ENCODE peak calls at places on chromosome 12, in seven cellular contexts. O is uterus, H is HepG2, C is A549, Z is heart left ventricle, L is tibial nerve, Q is H1. I is an unnamed sample.

GRCh38 chr12:116202433-116202832 is 75.1 kb downstream of the MED13L start:
- DNase-seq in O (no peak), H (no peak), C (no peak), Z (no peak), L (no peak), Q (no peak), I (no peak)

GRCh38 chr12:122749569-122750332 is 2.9 kb upstream of the DENR start:
- DNase-seq in O (no peak), H (no peak), C (peak; percentile 64), Z (no peak), L (no peak), Q (no peak), I (peak; percentile 11)

GRCh38 chr12:109588461-109589239 is 15.1 kb downstream of the MVK start:
- DNase-seq in O (no peak), H (peak; percentile 54), C (no peak), Z (no peak), L (no peak), Q (no peak), I (no peak)

GRCh38 chr12:47207005-47207717 is 127.4 kb upstream of the AMIGO2 start:
- DNase-seq in O (no peak), H (no peak), C (no peak), Z (peak; percentile 45), L (no peak), Q (peak; percentile 40), I (peak; percentile 92)

GRCh38 chr12:27754795-27755194 is 25.2 kb upstream of the KLHL42 start:
- DNase-seq in O (no peak), H (no peak), C (no peak), Z (no peak), L (no peak), Q (no peak), I (no peak)

GRCh38 chr12:131494141-131494733 is 216.7 kb upstream of the SFSWAP start:
- DNase-seq in O (no peak), H (no peak), C (no peak), Z (no peak), L (no peak), Q (no peak), I (no peak)

GRCh38 chr12:102603021-102603420 is 122.7 kb upstream of the IGF1 start:
- DNase-seq in O (no peak), H (no peak), C (no peak), Z (no peak), L (no peak), Q (no peak), I (no peak)

GRCh38 chr12:46108721-46109120 is 118.3 kb upstream of the SCAF11 start:
- DNase-seq in O (no peak), H (no peak), C (no peak), Z (no peak), L (no peak), Q (no peak), I (no peak)

GRCh38 chr12:10851243-10851858 is 2.1 kb upstream of the PRR4 start:
- DNase-seq in O (no peak), H (no peak), C (no peak), Z (no peak), L (no peak), Q (no peak), I (no peak)

GRCh38 chr12:49555631-49556390 is 12.1 kb downstream of the MCRS1 start:
- DNase-seq in O (no peak), H (no peak), C (no peak), Z (no peak), L (no peak), Q (no peak), I (no peak)

GRCh38 chr12:28440209-28440608 is 250.0 kb downstream of the CCDC91 start:
- DNase-seq in O (no peak), H (no peak), C (no peak), Z (no peak), L (no peak), Q (no peak), I (no peak)

GRCh38 chr12:93205361-93205760 is 172.4 kb upstream of the NUDT4 start:
- DNase-seq in O (no peak), H (no peak), C (no peak), Z (no peak), L (no peak), Q (no peak), I (no peak)

GRCh38 chr12:115468087-115468510 is 784.1 kb upstream of the TBX3 start:
- DNase-seq in O (no peak), H (peak; percentile 88), C (peak; percentile 15), Z (no peak), L (no peak), Q (no peak), I (no peak)

GRCh38 chr12:107912421-107913004 is 138.0 kb downstream of the ASCL4 start:
- DNase-seq in O (no peak), H (no peak), C (peak; percentile 55), Z (peak; percentile 71), L (peak; percentile 18), Q (peak; percentile 98), I (peak; percentile 64)

GRCh38 chr12:86623267-86623666 is 367.1 kb upstream of the MGAT4C start:
- DNase-seq in O (no peak), H (no peak), C (no peak), Z (no peak), L (no peak), Q (no peak), I (no peak)

GRCh38 chr12:86621957-86622356 is 365.8 kb upstream of the MGAT4C start:
- DNase-seq in O (no peak), H (no peak), C (no peak), Z (no peak), L (no peak), Q (no peak), I (no peak)

DNA sequence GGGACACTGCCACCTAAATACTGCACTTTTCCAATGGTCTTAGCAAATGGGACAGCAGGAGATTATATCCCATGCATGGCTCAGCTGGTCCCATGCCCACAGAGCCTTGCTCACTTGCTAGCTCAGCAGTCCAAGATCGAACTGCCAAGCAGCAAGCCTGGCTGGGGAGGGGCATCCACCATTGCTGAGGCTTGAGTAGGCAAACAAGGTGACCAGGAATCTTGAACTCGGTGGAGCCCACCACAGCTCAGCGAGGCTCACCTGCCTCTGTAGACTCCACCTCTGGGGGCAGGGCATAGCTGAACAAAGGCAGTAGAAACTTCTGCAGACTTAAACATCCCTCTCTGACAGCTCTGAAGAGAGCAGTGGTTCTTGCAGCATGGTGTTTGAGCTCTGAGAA is 370.8 kb upstream of the MGAT4C start:
- DNase-seq in O (no peak), H (no peak), C (no peak), Z (no peak), L (no peak), Q (no peak), I (no peak)
- TF ChIP-seq POLR2A in O (no peak), H (no peak), C (no peak), Z (no peak), L (no peak), Q (no peak), I (no peak)

GRCh38 chr12:26126340-26127284 is 1.8 kb upstream of the BHLHE41 start:
- DNase-seq in O (peak; percentile 79), H (peak; percentile 28), C (peak; percentile 78), Z (peak; percentile 94), L (peak; percentile 71), Q (peak; percentile 85), I (peak; percentile 42)
- TF ChIP-seq POLR2A in O (peak; percentile 22), H (no peak), C (no peak), Z (no peak), L (peak; percentile 40), Q (no peak), I (no peak)

DNA sequence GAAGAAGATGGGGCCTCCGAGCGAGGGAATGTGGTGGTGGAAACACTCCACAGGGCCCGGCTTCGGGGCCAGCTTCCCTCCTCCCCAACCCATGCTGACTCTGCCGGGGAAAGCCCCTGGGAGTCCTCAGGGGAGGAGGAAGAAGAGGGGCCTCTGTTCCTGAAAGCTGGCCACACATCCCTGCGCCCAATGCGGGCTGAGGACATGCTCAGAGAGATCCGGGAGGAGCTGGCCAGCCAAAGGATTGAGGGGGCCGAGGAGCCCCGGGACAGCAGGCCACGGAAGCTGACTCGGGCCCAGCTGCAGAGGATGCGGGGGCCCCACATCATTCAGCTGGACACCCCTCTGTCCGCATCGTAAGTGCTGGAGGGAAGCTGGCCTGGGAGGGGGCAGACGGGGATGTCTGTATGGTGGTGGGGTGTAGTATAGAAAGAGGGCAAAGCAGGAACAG is 14.3 kb downstream of the TNFRSF1A start:
- DNase-seq in O (peak; percentile 45), H (no peak), C (no peak), Z (no peak), L (no peak), Q (no peak), I (no peak)
- TF ChIP-seq POLR2A in O (no peak), H (no peak), C (no peak), Z (no peak), L (no peak), Q (no peak), I (no peak)

DNA sequence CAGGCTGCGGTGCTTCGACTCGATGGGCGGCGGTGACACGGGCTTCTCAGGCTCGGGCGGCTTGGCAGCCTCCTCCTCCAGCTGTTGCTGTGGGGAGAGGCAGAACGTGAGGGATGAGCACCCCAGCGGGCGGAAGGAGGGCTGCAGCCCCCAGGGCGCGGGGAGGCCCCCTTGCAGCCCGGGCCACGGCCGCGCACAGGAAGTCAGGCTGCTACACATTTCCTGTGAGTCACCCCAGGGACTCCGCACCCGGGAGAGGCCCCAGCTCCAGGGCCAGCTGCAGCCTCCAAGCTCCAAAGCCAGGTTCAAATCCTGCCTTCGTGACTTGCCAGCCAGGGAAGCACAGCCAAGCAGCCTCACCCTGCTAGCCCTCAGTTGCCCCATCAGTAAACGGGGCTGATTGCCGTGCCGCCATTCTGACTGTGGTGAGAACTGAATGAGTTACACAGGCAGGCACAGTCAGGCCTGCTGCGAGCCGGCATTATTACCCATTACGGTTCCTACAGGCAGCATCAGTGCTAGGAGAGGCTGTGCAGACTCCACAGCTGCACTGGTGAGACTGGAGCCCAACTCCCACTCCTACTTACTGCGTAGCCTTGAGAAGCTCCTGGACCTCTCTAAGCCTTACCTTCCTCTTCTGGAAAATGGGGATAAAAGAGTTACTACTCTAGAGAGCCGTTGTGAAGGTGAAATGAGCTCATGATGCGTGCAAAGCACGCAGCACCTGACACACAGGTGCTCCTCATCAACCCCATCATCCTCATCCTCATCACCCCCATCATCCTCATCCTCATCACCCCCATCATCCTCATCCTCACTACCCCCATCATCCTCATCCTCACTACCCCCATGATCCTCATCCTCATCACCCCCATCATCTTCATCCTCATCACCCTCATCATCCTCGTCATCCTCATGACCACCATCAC is 100.9 kb downstream of the NCOR2 start:
- DNase-seq in O (no peak), H (no peak), C (no peak), Z (peak; percentile 84), L (no peak), Q (no peak), I (peak; percentile 23)
- TF ChIP-seq POLR2A in O (no peak), H (no peak), C (no peak), Z (no peak), L (no peak), Q (no peak), I (no peak)

I was measured in erythroblast.